ENCODE peak calls at places on chromosomes 7 and 10, in ten cellular contexts. Q, H, O, I, F, C, B, T, A and X are unnamed samples.
A peak's percentile ranks its signal among the peaks of the same experiment; 100 is the strongest.

GRCh38 chr7:129906700-129907099 is 46.1 kb downstream of the UBE2H start:
- DNase-seq in A (no peak), B (no peak), T (no peak), I (no peak), H (no peak), C (no peak), F (peak; percentile 80), Q (no peak), O (no peak), X (no peak)

GRCh38 chr10:92239185-92239599 is 51.7 kb downstream of the CPEB3 start:
- DNase-seq in T (no peak), I (no peak), F (no peak), Q (no peak), C (peak; percentile 38), O (no peak), B (no peak), A (no peak), H (no peak), X (no peak)

GRCh38 chr7:41183741-41184140 is 519.1 kb downstream of the INHBA start:
- DNase-seq in F (no peak), B (no peak), T (no peak), O (no peak), Q (no peak), H (no peak), A (no peak), I (no peak), C (no peak), X (no peak)

GRCh38 chr7:26937956-26938623 is 73.7 kb upstream of the SKAP2 start:
- DNase-seq in H (no peak), C (no peak), I (no peak), F (no peak), A (no peak), B (no peak), O (no peak), Q (no peak), T (no peak), X (no peak)

GRCh38 chr10:101244321-101245050 is 15.2 kb upstream of the LBX1 start:
- DNase-seq in T (no peak), C (no peak), Q (no peak), H (no peak), F (peak; percentile 26), B (no peak), I (peak; percentile 88), A (no peak), O (no peak), X (peak; percentile 43)

GRCh38 chr10:57961487-57961886 is 306.2 kb downstream of the IPMK start:
- DNase-seq in Q (no peak), C (no peak), F (no peak), H (no peak), I (no peak), B (no peak), T (no peak), A (no peak), O (no peak), X (no peak)

GRCh38 chr7:117323877-117324699 is 1.2 kb upstream of the WNT2 start:
- DNase-seq in H (no peak), A (peak; percentile 13), C (peak; percentile 88), Q (peak; percentile 59), O (no peak), F (no peak), T (peak; percentile 76), I (peak; percentile 70), B (peak; percentile 68), X (peak; percentile 56)

GRCh38 chr10:103445767-103446567 is 6.2 kb downstream of the CALHM2 start:
- DNase-seq in I (peak; percentile 52), A (no peak), F (no peak), H (no peak), C (no peak), T (peak; percentile 89), B (peak; percentile 90), Q (no peak), O (no peak), X (no peak)

GRCh38 chr7:158266426-158266816 is 321.2 kb downstream of the PTPRN2 start:
- DNase-seq in T (no peak), C (no peak), F (no peak), H (no peak), A (no peak), I (no peak), Q (no peak), O (no peak), B (peak; percentile 15), X (no peak)

GRCh38 chr7:158265743-158266080 is 321.9 kb downstream of the PTPRN2 start:
- DNase-seq in B (peak; percentile 17), A (no peak), H (no peak), C (no peak), Q (no peak), F (no peak), O (no peak), T (no peak), I (no peak), X (no peak)

GRCh38 chr7:158263964-158264748 is 323.5 kb downstream of the PTPRN2 start:
- DNase-seq in H (no peak), A (no peak), B (peak; percentile 30), T (no peak), F (no peak), I (no peak), Q (no peak), O (no peak), C (no peak), X (no peak)

GRCh38 chr7:158263110-158263963 is 324.3 kb downstream of the PTPRN2 start:
- DNase-seq in B (peak; percentile 13), Q (no peak), T (no peak), I (no peak), F (no peak), A (no peak), H (no peak), O (no peak), C (no peak), X (no peak)

DNA sequence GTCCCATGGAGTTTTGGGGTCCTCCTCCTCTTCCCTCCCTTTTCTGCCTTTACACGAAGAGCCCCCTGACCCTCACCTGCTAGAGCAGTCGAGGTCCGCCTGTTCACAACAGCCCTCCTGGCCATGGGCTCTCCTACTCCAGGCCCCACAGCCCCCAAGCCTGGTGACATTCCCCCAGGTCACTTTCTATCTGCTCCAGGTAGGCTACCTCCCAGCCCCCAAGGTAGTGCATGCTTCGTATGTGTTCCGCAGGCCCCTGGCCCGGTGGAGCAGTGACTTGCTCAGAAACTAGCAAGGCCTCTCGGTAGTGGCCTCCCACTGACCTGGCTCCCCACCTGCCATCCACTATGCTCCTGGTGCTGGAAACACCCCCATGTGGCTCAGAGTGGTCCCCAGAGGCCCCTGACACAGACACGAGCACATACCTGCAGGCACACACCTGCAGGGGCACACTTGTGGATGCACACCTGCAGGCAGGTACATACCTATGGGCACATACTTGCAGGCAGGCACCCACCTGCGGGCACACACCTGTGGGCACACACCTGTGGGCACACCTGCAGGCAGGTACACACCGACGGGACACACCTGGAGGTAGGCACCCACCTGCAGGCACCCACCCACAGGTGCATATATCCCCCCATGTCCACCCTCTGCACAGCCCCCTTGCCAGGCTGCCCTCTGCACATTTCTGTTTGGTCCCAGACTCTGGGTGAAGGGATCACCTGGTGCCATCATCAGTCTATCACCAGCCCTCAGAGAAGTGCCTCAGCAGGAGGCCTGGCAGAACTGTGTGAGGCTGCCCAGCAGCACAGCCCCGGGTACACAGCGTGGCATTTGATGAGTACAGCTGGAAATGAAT is 322.5 kb downstream of the PTPRN2 start:
- DNase-seq in B (peak; percentile 24), O (no peak), T (no peak), I (no peak), H (no peak), F (no peak), A (no peak), C (no peak), Q (no peak), X (no peak)
- H3K9me3 ChIP-seq in B (peaks cover 1% of the 10 kb centered on the region), O (no peaks in the 10 kb centered on the region), T (no peaks in the 10 kb centered on the region), I (peaks cover 73% of the 10 kb centered on the region), H (no peaks in the 10 kb centered on the region), F (peaks cover 11% of the 10 kb centered on the region), A (peaks cover 13% of the 10 kb centered on the region), C (no peaks in the 10 kb centered on the region), Q (peaks cover 12% of the 10 kb centered on the region), X (peaks cover 98% of the 10 kb centered on the region)

GRCh38 chr7:157927313-157927925 is 590.6 kb downstream of the DNAJB6 start:
- DNase-seq in I (no peak), F (no peak), B (no peak), Q (no peak), A (no peak), T (no peak), H (no peak), C (no peak), O (no peak), X (no peak)
- H3K9me3 ChIP-seq in I (peaks cover 56% of the 10 kb centered on the region), F (no peaks in the 10 kb centered on the region), B (no peaks in the 10 kb centered on the region), Q (no peaks in the 10 kb centered on the region), A (no peaks in the 10 kb centered on the region), T (no peaks in the 10 kb centered on the region), H (no peaks in the 10 kb centered on the region), C (peaks cover 2% of the 10 kb centered on the region), O (no peaks in the 10 kb centered on the region), X (peaks cover 76% of the 10 kb centered on the region)

DNA sequence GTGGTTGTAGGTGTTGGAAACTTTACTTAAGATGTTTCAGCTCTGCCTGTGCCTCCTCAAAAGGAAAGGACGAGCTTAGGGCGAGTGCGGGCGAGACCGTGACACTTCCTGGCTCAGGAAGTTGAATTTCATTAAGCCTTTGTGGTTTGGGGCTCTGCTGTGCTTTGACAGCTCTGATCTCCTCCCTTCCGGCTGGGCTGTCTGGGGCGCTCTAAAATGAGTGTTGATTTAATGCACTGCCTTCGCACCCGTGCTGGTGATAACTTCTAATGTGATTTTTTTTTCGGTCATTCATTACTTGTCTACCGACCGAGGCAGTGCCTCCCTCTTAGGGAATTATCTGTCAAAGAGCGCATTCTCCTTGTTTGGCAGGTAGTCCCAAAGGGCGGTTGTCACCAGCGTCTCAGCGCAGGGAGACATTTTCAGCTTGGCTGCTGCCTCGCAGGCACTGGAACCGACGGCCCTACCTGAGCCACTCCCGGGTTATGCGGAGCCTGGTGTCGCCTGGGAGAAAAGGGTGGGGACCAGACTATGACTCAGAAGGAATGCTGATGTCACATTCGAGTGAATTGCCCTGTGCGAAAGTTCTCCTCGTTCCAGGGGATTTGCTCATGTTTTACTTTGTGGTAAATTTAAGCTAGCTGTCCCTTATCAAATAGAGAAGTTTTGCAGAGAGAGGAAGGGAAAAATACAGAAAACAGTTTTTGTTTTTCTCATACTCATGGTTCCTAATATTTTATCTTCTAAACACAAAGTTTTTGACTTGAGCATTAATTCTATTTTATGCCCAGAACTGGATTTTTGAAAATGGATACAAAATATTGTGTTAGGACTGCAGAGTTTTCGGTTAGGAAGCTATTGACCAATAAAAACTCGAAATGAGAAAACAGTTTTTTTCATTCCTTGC is 920 bp downstream of the TES start:
- DNase-seq in O (peak; percentile 69), B (peak; percentile 86), A (no peak), T (peak; percentile 77), C (peak; percentile 55), H (peak; percentile 88), F (peak; percentile 93), I (peak; percentile 91), Q (peak; percentile 68), X (no peak)
- H3K9me3 ChIP-seq in O (no peaks in the 10 kb centered on the region), B (no peaks in the 10 kb centered on the region), A (no peaks in the 10 kb centered on the region), T (no peaks in the 10 kb centered on the region), C (no peaks in the 10 kb centered on the region), H (no peaks in the 10 kb centered on the region), F (no peaks in the 10 kb centered on the region), I (no peaks in the 10 kb centered on the region), Q (no peaks in the 10 kb centered on the region), X (no peaks in the 10 kb centered on the region)

GRCh38 chr7:79461660-79462059 is 8.2 kb upstream of the MAGI2 start:
- DNase-seq in T (no peak), O (no peak), B (no peak), H (no peak), I (peak; percentile 91), Q (no peak), C (no peak), A (no peak), F (no peak), X (peak; percentile 33)

GRCh38 chr7:79459381-79459780 is 5.9 kb upstream of the MAGI2 start:
- DNase-seq in F (no peak), I (peak; percentile 46), A (no peak), Q (no peak), T (no peak), O (no peak), H (no peak), C (no peak), B (peak; percentile 62), X (no peak)

GRCh38 chr7:79462334-79462733 is 8.9 kb upstream of the MAGI2 start:
- DNase-seq in T (no peak), Q (no peak), I (no peak), H (no peak), B (no peak), C (no peak), F (no peak), O (no peak), A (no peak), X (no peak)

GRCh38 chr7:79455173-79455790 is 1.8 kb upstream of the MAGI2 start:
- DNase-seq in Q (no peak), I (no peak), B (no peak), O (no peak), A (no peak), C (no peak), T (no peak), F (no peak), H (no peak), X (no peak)

DNA sequence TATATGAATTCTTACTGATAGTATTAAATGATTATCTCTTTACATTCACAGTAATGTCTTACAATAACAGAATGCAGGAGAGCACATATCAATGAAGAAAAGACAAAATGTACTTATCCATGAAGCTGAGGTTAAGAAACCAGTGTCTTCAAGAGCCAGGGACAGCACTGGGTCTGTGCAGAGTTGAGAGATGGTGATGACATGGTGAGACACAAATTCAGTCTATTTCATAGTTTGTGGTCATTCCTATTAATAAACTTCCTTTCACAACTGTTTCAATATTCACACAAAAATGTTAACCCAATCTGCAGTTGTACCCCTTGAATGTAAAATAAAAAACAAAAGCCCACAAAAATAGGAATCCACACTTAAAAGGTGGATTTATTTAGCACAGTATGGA is 5.3 kb upstream of the MAGI2 start:
- DNase-seq in B (no peak), I (peak; percentile 34), F (no peak), H (no peak), O (no peak), C (no peak), A (no peak), T (no peak), Q (no peak), X (no peak)
- H3K9me3 ChIP-seq in B (no peaks in the 10 kb centered on the region), I (no peaks in the 10 kb centered on the region), F (no peaks in the 10 kb centered on the region), H (no peaks in the 10 kb centered on the region), O (no peaks in the 10 kb centered on the region), C (no peaks in the 10 kb centered on the region), A (no peaks in the 10 kb centered on the region), T (no peaks in the 10 kb centered on the region), Q (no peaks in the 10 kb centered on the region), X (no peaks in the 10 kb centered on the region)